ENCODE peak calls at places on chromosomes 3 and 15, in seven cellular contexts. U is heart left ventricle, D is fibroblast of mammary gland, F is body of pancreas, X is GM06990, R is foreskin fibroblast, I is prostate gland. Q is an unnamed sample.

GRCh38 chr3:5264093-5264610 is 76.6 kb downstream of the EDEM1 start:
- DNase-seq in U (no peak), D (no peak), F (no peak), X (no peak), R (no peak), I (no peak), Q (no peak)

GRCh38 chr3:84836961-84837360 is 121.8 kb upstream of the CADM2 start:
- DNase-seq in U (no peak), D (no peak), F (peak; percentile 66), X (no peak), R (no peak), I (no peak), Q (no peak)

GRCh38 chr15:69305204-69305931 is 6.7 kb downstream of the PAQR5 start:
- DNase-seq in U (no peak), D (peak; percentile 96), F (peak; percentile 31), X (no peak), R (peak; percentile 98), I (no peak), Q (peak; percentile 97)

GRCh38 chr3:25817107-25817506 is 27.2 kb downstream of the OXSM start:
- DNase-seq in U (no peak), D (no peak), F (no peak), X (no peak), R (no peak), I (no peak), Q (no peak)

GRCh38 chr15:67091073-67091965 is 25.9 kb downstream of the SMAD3 start:
- DNase-seq in U (peak; percentile 79), D (peak; percentile 97), F (peak; percentile 72), X (peak; percentile 76), R (peak; percentile 79), I (no peak), Q (peak; percentile 87)

GRCh38 chr3:71689305-71689704 is 35.9 kb downstream of the EIF4E3 start:
- DNase-seq in U (no peak), D (no peak), F (no peak), X (no peak), R (no peak), I (no peak), Q (no peak)

GRCh38 chr15:79661411-79661810 is 229.3 kb downstream of the MINAR1 start:
- DNase-seq in U (no peak), D (peak; percentile 70), F (no peak), X (no peak), R (no peak), I (no peak), Q (no peak)

GRCh38 chr3:23333633-23334032 is 130.5 kb downstream of the UBE2E2 start:
- DNase-seq in U (no peak), D (no peak), F (no peak), X (no peak), R (no peak), I (no peak), Q (no peak)

GRCh38 chr3:160598865-160599264 is 33.5 kb upstream of the KPNA4 start:
- DNase-seq in U (no peak), D (no peak), F (no peak), X (no peak), R (no peak), I (no peak), Q (no peak)

GRCh38 chr3:58419782-58420512 is 13.7 kb downstream of the PDHB start:
- DNase-seq in U (peak; percentile 58), D (peak; percentile 63), F (no peak), X (peak; percentile 61), R (peak; percentile 48), I (no peak), Q (peak; percentile 79)

GRCh38 chr3:116785226-116785625 is 75.6 kb downstream of the TUSC7 start:
- DNase-seq in U (no peak), D (no peak), F (no peak), X (no peak), R (no peak), I (no peak), Q (no peak)

GRCh38 chr3:146709969-146710368 is 104.8 kb upstream of the PLSCR5 start:
- DNase-seq in U (no peak), D (peak; percentile 28), F (no peak), X (no peak), R (no peak), I (no peak), Q (no peak)

GRCh38 chr3:107795514-107796094 is 272.8 kb downstream of the BBX start:
- DNase-seq in U (no peak), D (peak; percentile 16), F (no peak), X (no peak), R (no peak), I (no peak), Q (peak; percentile 22)

GRCh38 chr3:7781395-7781794 is 720.2 kb upstream of the LMCD1 start:
- DNase-seq in U (no peak), D (no peak), F (no peak), X (no peak), R (no peak), I (no peak), Q (no peak)

GRCh38 chr15:70788114-70789049 is 25.0 kb upstream of the UACA start:
- DNase-seq in U (no peak), D (peak; percentile 75), F (no peak), X (no peak), R (peak; percentile 89), I (no peak), Q (peak; percentile 46)

GRCh38 chr3:43364494-43364893 is 78.2 kb downstream of the SNRK start:
- DNase-seq in U (no peak), D (no peak), F (no peak), X (no peak), R (no peak), I (no peak), Q (no peak)

GRCh38 chr15:70264738-70265465 is 167.2 kb upstream of the TLE3 start:
- DNase-seq in U (no peak), D (no peak), F (no peak), X (no peak), R (no peak), I (no peak), Q (no peak)

GRCh38 chr3:121111914-121112612 is 204.1 kb downstream of the STXBP5L start:
- DNase-seq in U (no peak), D (no peak), F (no peak), X (no peak), R (no peak), I (no peak), Q (no peak)

GRCh38 chr3:13288732-13289718 is 131.1 kb downstream of the NUP210 start:
- DNase-seq in U (no peak), D (no peak), F (no peak), X (no peak), R (no peak), I (no peak), Q (no peak)

GRCh38 chr15:67745059-67745993 is 80.0 kb upstream of the SKOR1 start:
- DNase-seq in U (no peak), D (peak; percentile 58), F (no peak), X (no peak), R (peak; percentile 12), I (no peak), Q (peak; percentile 24)

GRCh38 chr3:126522363-126522788 is 1.6 kb upstream of the CHST13 start:
- DNase-seq in U (peak; percentile 56), D (peak; percentile 47), F (peak; percentile 61), X (peak; percentile 28), R (peak; percentile 28), I (peak; percentile 31), Q (peak; percentile 58)

GRCh38 chr3:190902292-190902691 is 39.8 kb upstream of the GMNC start:
- DNase-seq in U (no peak), D (peak; percentile 20), F (no peak), X (no peak), R (no peak), I (no peak), Q (peak; percentile 33)

GRCh38 chr15:40969363-40969762 is 16.1 kb downstream of the CHAC1 start:
- DNase-seq in U (no peak), D (no peak), F (no peak), X (no peak), R (no peak), I (no peak), Q (no peak)

GRCh38 chr3:9157651-9158383 is 91.6 kb downstream of the SRGAP3 start:
- DNase-seq in U (no peak), D (no peak), F (no peak), X (no peak), R (no peak), I (no peak), Q (no peak)

GRCh38 chr3:40490916-40491315 is 14.0 kb downstream of the ZNF619 start:
- DNase-seq in U (no peak), D (peak; percentile 72), F (no peak), X (no peak), R (no peak), I (no peak), Q (peak; percentile 25)

DNA sequence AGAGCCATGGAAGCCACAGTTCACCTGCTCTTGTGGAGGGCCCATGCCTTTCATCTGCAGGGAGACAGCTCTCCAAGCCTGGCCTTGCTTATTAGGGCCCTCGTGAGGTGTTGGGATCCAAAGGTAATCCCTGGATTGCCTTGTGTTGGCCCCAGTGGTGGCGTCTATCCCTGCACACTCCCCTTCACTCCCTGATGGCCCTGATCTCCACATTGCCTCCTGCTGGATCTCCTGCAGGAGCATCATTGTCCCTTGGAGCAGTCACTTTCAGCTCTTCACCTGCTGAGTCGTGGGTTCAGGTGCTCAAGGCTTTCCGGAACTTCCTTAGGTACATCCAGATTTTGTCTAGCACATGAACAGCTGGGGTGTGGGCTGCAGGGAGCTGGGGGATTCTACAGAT is 7.0 kb downstream of the PPCDC start:
- DNase-seq in U (no peak), D (no peak), F (no peak), X (no peak), R (no peak), I (no peak), Q (no peak)
- TF ChIP-seq CTCF in U (no peak), D (peak; percentile 0), F (no peak), X (no peak), R (no peak), I (no peak), Q (no peak)

DNA sequence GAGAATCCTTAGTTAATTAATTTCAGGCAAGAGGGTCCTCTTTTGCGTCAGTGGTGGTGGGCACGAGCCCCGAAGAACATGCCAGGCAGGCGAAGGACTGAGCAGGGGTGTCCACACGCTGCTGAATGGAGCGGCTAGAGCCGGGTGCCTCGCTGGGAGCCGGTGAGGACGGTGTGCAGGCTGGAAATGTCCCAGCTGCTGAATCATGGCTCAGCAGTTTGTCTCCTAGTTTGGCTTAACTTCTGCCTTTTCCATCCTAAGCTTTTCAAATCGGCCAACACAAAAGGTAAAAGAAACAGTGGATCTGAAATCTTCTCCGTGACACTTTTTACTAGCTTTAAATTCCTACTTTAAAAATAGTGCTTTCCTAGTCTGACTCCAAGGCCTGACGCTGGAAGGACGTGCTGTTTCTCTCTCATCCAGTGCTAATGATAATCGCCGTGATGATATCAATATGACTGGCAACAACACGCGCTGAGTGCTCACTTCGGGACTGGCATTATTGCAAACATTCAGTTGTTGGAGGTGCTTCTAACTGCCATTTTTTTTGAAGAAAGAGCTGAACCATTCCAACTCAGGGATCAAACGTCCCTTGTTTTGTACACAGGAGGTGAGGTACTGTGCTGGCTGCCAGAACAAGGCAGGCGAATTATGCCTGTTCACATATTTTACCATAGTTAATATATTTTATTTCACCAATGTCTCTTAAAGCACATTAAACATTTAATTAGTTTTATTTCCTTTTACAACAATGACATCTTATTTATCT is 19.8 kb downstream of the PCSK6 start:
- DNase-seq in U (no peak), D (no peak), F (no peak), X (no peak), R (no peak), I (no peak), Q (no peak)
- H3K4me3 ChIP-seq in U (no peak overlapping the region), D (no peak overlapping the region), F (no peak overlapping the region), X (no peak overlapping the region), R (no peak overlapping the region), I (no peak overlapping the region), Q (no peak overlapping the region)

GRCh38 chr3:57091471-57091870 is 31.0 kb downstream of the SPATA12 start:
- DNase-seq in U (no peak), D (peak; percentile 64), F (no peak), X (no peak), R (peak; percentile 49), I (no peak), Q (peak; percentile 44)
- TF ChIP-seq CTCF in U (no peak), D (no peak), F (no peak), X (no peak), R (no peak), I (no peak), Q (no peak)

GRCh38 chr15:22259881-22260421 is 179.6 kb downstream of the OR4M2 start:
- DNase-seq in U (no peak), D (no peak), F (no peak), X (no peak), R (no peak), I (no peak), Q (no peak)
- H3K4me3 ChIP-seq in U (no peak overlapping the region), D (no peak overlapping the region), F (no peak overlapping the region), X (no peak overlapping the region), R (no peak overlapping the region), I (no peak overlapping the region), Q (no peak overlapping the region)